ENCODE peak calls at places on chromosomes 2 and 18, in eight cellular contexts. N is colonic mucosa, Z is heart left ventricle, R is fibroblast of lung, Y is OCI-LY7, F is Calu3, G is HFFc6, K is fibroblast of mammary gland. H is an unnamed sample.

GRCh38 chr2:237256845-237257244 is 157.1 kb downstream of the COL6A3 start:
- DNase-seq in F (no peak), N (no peak), Y (no peak), G (peak), Z (peak), R (peak), K (peak), H (peak)

GRCh38 chr2:25169073-25169470 is 692 bp upstream of the POMC start:
- DNase-seq in Y (no peak), K (no peak), G (no peak), N (no peak), F (no peak), R (no peak), Z (no peak), H (no peak)

GRCh38 chr2:222319576-222320440 is 21.0 kb upstream of the PAX3 start:
- DNase-seq in K (no peak), N (peak), F (peak), G (no peak), R (peak), Z (peak), Y (peak), H (no peak)

GRCh38 chr2:85015653-85016360 is 44.8 kb downstream of the KCMF1 start:
- DNase-seq in F (no peak), K (peak), Z (no peak), N (no peak), Y (no peak), G (no peak), R (no peak), H (no peak)

GRCh38 chr2:72325592-72326422 is 178.1 kb upstream of the CYP26B1 start:
- DNase-seq in Y (peak), F (peak), N (peak), K (peak), R (no peak), Z (no peak), G (peak), H (peak)

GRCh38 chr2:184685999-184686841 is 87.9 kb downstream of the ZNF804A start:
- DNase-seq in G (no peak), Z (no peak), F (peak), Y (no peak), R (peak), K (peak), N (no peak), H (no peak)

GRCh38 chr2:48504647-48505327 is 25.2 kb upstream of the STON1 start:
- DNase-seq in F (no peak), N (no peak), Y (no peak), G (peak), K (peak), Z (no peak), R (peak), H (peak)

GRCh38 chr2:188016917-188017316 is 274.8 kb upstream of the GULP1 start:
- DNase-seq in F (no peak), K (no peak), N (no peak), Z (no peak), G (no peak), Y (no peak), R (no peak), H (no peak)

GRCh38 chr2:170115501-170116229 is 62.3 kb upstream of the MYO3B start:
- DNase-seq in Y (no peak), G (no peak), K (no peak), R (no peak), Z (no peak), F (no peak), N (no peak), H (no peak)

GRCh38 chr2:30915485-30915884 is 108.2 kb upstream of the CAPN13 start:
- DNase-seq in R (no peak), Y (peak), Z (peak), F (peak), N (peak), K (no peak), G (no peak), H (no peak)
- TF ChIP-seq CTCF in R (no peak), Y (peak), Z (peak), F (peak), N (no peak), K (no peak), G (peak), H (no peak)

DNA sequence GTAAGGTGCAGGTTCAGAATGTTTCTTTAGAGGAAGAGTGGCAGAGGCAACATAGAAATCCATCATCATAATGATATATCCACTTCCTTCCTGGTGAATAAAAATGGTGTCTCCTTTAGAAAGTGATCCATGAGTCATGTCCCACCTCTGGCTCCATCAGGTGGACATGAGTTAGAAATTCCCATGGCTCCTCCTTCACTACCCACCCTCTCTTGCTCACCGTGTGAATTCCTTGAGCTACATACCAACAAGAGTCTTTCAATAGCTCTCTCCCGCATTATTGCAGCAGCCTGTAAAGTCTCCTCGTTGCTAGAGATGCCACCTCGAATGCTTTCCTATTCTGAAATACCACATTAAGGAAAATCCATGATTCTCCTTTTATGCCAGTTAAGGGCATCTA is 317.6 kb downstream of the LNPK start:
- DNase-seq in R (no peak), F (no peak), Y (no peak), Z (no peak), G (no peak), N (no peak), K (no peak), H (no peak)
- TF ChIP-seq CTCF in R (no peak), F (no peak), Y (no peak), Z (no peak), G (no peak), N (no peak), K (no peak), H (no peak)

GRCh38 chr18:76633504-76634259 is 138.6 kb upstream of the ZNF516 start:
- DNase-seq in K (no peak), Y (no peak), N (no peak), F (no peak), Z (no peak), G (no peak), R (no peak), H (no peak)
- TF ChIP-seq CTCF in K (no peak), Y (peak), N (no peak), F (no peak), Z (no peak), G (no peak), R (no peak), H (no peak)

DNA sequence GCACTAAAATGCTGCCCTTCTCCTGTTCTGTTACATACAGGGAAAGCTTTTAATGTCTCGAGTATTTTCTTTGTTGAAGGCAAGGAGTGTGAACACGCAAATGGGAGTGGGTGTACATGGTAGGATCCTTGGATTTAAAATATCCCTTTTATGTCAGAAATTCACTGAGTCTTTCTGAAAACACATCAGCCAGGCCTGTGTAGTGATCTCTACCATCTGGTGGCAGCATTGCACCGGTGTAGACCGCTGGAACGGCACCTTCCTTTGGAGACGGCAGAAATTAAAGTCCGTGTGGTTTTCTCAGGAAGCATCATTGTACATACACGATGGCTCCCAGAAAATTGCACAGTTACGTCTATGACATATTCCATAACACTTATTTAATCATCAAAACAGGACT is 515.8 kb downstream of the GALR1 start:
- DNase-seq in Z (no peak), F (no peak), G (no peak), N (no peak), Y (no peak), K (peak), R (peak), H (no peak)
- TF ChIP-seq CTCF in Z (peak), F (no peak), G (peak), N (no peak), Y (no peak), K (no peak), R (no peak), H (no peak)

GRCh38 chr2:105179469-105180372 is 61.8 kb upstream of the GPR45 start:
- DNase-seq in R (peak), G (peak), K (peak), Z (peak), N (peak), F (peak), Y (no peak), H (peak)

GRCh38 chr2:105175231-105175630 is 66.3 kb upstream of the GPR45 start:
- DNase-seq in G (no peak), F (no peak), N (no peak), K (no peak), Z (no peak), Y (no peak), R (peak), H (no peak)

GRCh38 chr2:105177008-105177407 is 64.5 kb upstream of the GPR45 start:
- DNase-seq in K (no peak), Z (no peak), R (no peak), Y (no peak), G (no peak), N (no peak), F (no peak), H (no peak)

GRCh38 chr2:105177546-105178254 is 63.8 kb upstream of the GPR45 start:
- DNase-seq in Y (no peak), Z (no peak), R (no peak), N (no peak), G (no peak), K (no peak), F (no peak), H (no peak)

GRCh38 chr2:105176429-105176828 is 65.1 kb upstream of the GPR45 start:
- DNase-seq in Z (no peak), Y (no peak), N (peak), F (no peak), R (no peak), K (no peak), G (no peak), H (no peak)
- TF ChIP-seq CTCF in Z (no peak), Y (no peak), N (no peak), F (no peak), R (no peak), K (no peak), G (no peak), H (no peak)

DNA sequence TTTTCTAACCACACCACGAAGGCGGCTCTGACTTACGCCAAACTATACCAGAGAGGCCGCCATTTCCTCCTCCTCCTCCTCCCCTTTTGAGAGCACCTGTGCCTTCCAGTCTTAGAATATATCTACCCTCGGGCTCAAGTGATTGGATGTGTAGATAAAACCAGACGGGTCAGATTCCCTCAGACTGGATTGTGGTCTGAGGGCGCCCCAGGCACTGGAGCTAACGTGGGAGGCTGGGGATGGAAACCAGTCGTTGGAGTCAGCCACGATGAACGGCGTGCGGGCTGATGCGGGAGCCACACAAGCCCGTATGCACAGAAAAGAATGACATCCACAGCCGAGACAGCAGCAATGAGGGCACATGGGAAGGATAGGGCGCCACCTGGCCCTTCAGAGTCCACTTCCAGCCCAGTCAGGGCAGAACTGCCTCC is 12.3 kb upstream of the ODC1 start:
- DNase-seq in F (no peak), K (no peak), Z (no peak), Y (no peak), R (no peak), N (no peak), G (no peak), H (no peak)
- TF ChIP-seq CTCF in F (no peak), K (no peak), Z (no peak), Y (no peak), R (no peak), N (no peak), G (no peak), H (no peak)

DNA sequence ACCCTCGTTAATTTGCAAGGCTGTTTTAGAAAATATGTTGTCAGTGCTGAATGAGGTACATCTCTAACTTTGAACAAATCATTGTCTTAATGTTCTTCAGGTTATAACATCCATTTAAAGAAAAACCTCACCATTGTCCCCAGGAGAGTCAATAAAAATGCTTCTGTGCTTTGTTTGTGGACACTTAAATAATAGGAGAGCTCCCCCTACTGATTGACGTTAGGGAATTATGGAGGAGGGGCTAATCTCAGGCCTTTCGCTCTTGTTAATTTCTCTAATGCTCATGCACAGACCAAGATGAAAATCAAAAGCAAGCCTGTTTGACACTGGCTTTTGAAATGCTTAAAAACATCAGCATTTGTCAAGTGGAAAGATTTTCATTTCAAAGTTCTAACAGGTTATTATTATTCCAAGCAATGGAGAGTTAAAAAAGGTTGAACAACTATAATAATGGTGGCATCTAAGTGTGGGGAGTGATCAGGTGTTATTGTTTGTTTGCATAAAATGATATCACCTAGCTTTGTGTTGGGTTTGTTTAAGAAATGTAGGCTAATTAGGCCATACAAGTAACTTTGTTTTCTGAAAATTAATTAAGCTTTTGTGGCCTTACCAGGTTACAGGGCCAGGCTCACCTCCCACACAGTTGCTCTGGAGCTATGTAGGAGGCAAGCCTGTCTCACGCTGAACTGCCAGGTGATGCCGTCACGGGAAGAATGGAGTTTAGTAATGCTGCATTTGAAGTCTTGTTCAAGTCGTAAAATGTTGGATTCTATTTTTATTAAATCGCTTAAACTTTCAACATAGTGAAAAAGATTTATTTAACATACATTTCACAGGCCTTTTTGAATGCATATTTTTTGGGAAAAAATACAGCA is 51.7 kb upstream of the SMIM21 start:
- DNase-seq in K (peak), R (peak), Y (peak), N (no peak), G (peak), F (peak), Z (no peak), H (peak)
- TF ChIP-seq CTCF in K (peak), R (peak), Y (peak), N (peak), G (peak), F (peak), Z (peak), H (peak)

H was measured in endothelial cell of umbilical vein.